ENCODE peak calls at places on chromosomes 12 and 14, in five cellular contexts. G, Z, W, O and S are unnamed samples.

GRCh38 chr14:50763386-50764007 is 67.5 kb downstream of the NIN start:
- DNase-seq in W (no peak), Z (no peak), O (no peak), G (no peak), S (no peak)

GRCh38 chr12:29066061-29066588 is 83.0 kb upstream of the FAR2 start:
- DNase-seq in O (no peak), G (no peak), W (no peak), Z (peak), S (peak)

GRCh38 chr12:80472912-80473500 is 29.0 kb downstream of the PTPRQ start:
- DNase-seq in W (no peak), Z (no peak), O (peak), G (no peak), S (no peak)

GRCh38 chr12:91513354-91513753 is 330.7 kb upstream of the DCN start:
- DNase-seq in G (no peak), Z (no peak), O (no peak), W (no peak), S (no peak)

GRCh38 chr12:74647241-74647640 is 109.6 kb downstream of the ATXN7L3B start:
- DNase-seq in Z (no peak), O (no peak), W (no peak), G (no peak), S (no peak)

GRCh38 chr14:28766505-28767238 is at the start of gene FOXG1:
- DNase-seq in O (peak), W (no peak), Z (no peak), G (no peak), S (no peak)

GRCh38 chr12:51726931-51727330 is 121.6 kb downstream of the FIGNL2 start:
- DNase-seq in Z (no peak), W (no peak), O (no peak), G (no peak), S (no peak)

GRCh38 chr12:101117842-101118241 is 92.2 kb downstream of the SLC5A8 start:
- DNase-seq in Z (no peak), W (no peak), G (no peak), O (no peak), S (no peak)

GRCh38 chr12:88471641-88472040 is 108.6 kb downstream of the KITLG start:
- DNase-seq in O (no peak), Z (no peak), W (no peak), G (no peak), S (peak)

GRCh38 chr12:114479831-114480230 is 73.9 kb upstream of the TBX5 start:
- DNase-seq in G (no peak), Z (no peak), W (no peak), O (no peak), S (no peak)

GRCh38 chr14:35403085-35403396 is 1.5 kb downstream of the NFKBIA start:
- DNase-seq in Z (peak), O (no peak), W (peak), G (peak), S (peak)

GRCh38 chr12:106978035-106978800 is 8.7 kb downstream of the MTERF2 start:
- DNase-seq in Z (no peak), G (no peak), O (peak), W (no peak), S (peak)

GRCh38 chr12:60394680-60395079 is 798.9 kb downstream of the SLC16A7 start:
- DNase-seq in Z (no peak), O (no peak), W (no peak), G (no peak), S (no peak)

GRCh38 chr14:103597623-103598372 is 31.2 kb upstream of the KLC1 start:
- DNase-seq in G (no peak), O (no peak), W (no peak), Z (no peak), S (no peak)

GRCh38 chr12:13194462-13195110 is 1.9 kb upstream of the EMP1 start:
- DNase-seq in Z (no peak), W (no peak), O (no peak), G (no peak), S (no peak)

GRCh38 chr12:77231548-77231947 is 166.2 kb upstream of the E2F7 start:
- DNase-seq in W (no peak), Z (no peak), O (peak), G (peak), S (peak)

GRCh38 chr12:46266382-46266791 is 2.5 kb downstream of the SLC38A1 start:
- DNase-seq in G (no peak), O (peak), Z (peak), W (no peak), S (no peak)

GRCh38 chr14:26863736-26864135 is 265.9 kb upstream of the NOVA1 start:
- DNase-seq in Z (no peak), O (no peak), W (no peak), G (no peak), S (no peak)

GRCh38 chr12:57727758-57728395 is 10.7 kb downstream of the AGAP2 start:
- DNase-seq in Z (no peak), G (no peak), W (no peak), O (no peak), S (no peak)

GRCh38 chr14:101508948-101509729 is 52.2 kb upstream of the DIO3 start:
- DNase-seq in G (peak), O (no peak), Z (no peak), W (no peak), S (peak)

GRCh38 chr12:122079038-122079531 is 529 bp downstream of the MLXIP start:
- DNase-seq in G (peak), O (peak), W (no peak), Z (peak), S (peak)

GRCh38 chr12:47277972-47278448 is 198.3 kb upstream of the AMIGO2 start:
- DNase-seq in W (peak), G (no peak), O (no peak), Z (peak), S (no peak)

GRCh38 chr12:106918746-106919145 is 37.0 kb upstream of the TMEM263 start:
- DNase-seq in G (no peak), Z (no peak), O (peak), W (no peak), S (no peak)

GRCh38 chr12:88334271-88334670 is 192.2 kb downstream of the TMTC3 start:
- DNase-seq in O (no peak), W (no peak), Z (no peak), G (no peak), S (peak)

GRCh38 chr14:103104654-103105511 is 10.4 kb downstream of the EXOC3L4 start:
- DNase-seq in O (peak), G (peak), W (peak), Z (peak), S (no peak)

GRCh38 chr14:103185051-103186027 is 62.1 kb downstream of the TNFAIP2 start:
- DNase-seq in O (peak), Z (no peak), G (peak), W (no peak), S (peak)

GRCh38 chr12:6092784-6093722 is 31.4 kb downstream of the VWF start:
- DNase-seq in G (peak), Z (no peak), O (no peak), W (no peak), S (peak)

GRCh38 chr14:44112774-44113460 is 394.2 kb downstream of the FSCB start:
- DNase-seq in O (no peak), W (no peak), G (no peak), Z (no peak), S (no peak)

GRCh38 chr14:75069021-75069810 is at the start of gene ZC2HC1C:
- DNase-seq in Z (peak), W (peak), G (peak), O (peak), S (peak)

GRCh38 chr14:92253381-92253894 is 69.5 kb upstream of the SLC24A4 start:
- DNase-seq in W (no peak), Z (no peak), G (no peak), O (no peak), S (no peak)

GRCh38 chr14:69259531-69260245 is at the start of gene GALNT16:
- DNase-seq in O (peak), Z (no peak), G (peak), W (peak), S (no peak)

GRCh38 chr12:123478762-123479161 is 20.8 kb downstream of the SNRNP35 start:
- DNase-seq in O (no peak), Z (no peak), W (no peak), G (no peak), S (no peak)

GRCh38 chr14:56081139-56081538 is 37.1 kb upstream of the PELI2 start:
- DNase-seq in G (no peak), Z (no peak), W (no peak), O (no peak), S (no peak)

GRCh38 chr12:3833670-3834310 is 39.4 kb downstream of the PARP11 start:
- DNase-seq in Z (no peak), W (no peak), G (no peak), O (no peak), S (no peak)

GRCh38 chr14:22982477-22983245 is at the start of gene AJUBA:
- DNase-seq in G (peak), O (peak), Z (peak), W (peak), S (peak)

GRCh38 chr14:64516969-64517368 is 12.4 kb downstream of the ZBTB1 start:
- DNase-seq in Z (no peak), W (no peak), O (no peak), G (no peak), S (no peak)

GRCh38 chr12:119334459-119335170 is at the start of gene CCDC60:
- DNase-seq in O (no peak), W (no peak), G (peak), Z (no peak), S (no peak)

GRCh38 chr12:69047990-69048389 is 115.0 kb upstream of the CPM start:
- DNase-seq in Z (no peak), W (no peak), O (no peak), G (no peak), S (no peak)

GRCh38 chr12:75635606-75636444 is 124.4 kb upstream of the KRR1 start:
- DNase-seq in O (no peak), W (no peak), Z (peak), G (no peak), S (no peak)